ENCODE peak calls at places on chromosomes 12 and 14, in five cellular contexts. F is cardiac muscle cell; K is CD8-positive, alpha-beta T cell; H is CD4-positive, CD25-positive, alpha-beta regulatory T cell; A is stomach. T is an unnamed sample.
A peak's percentile ranks its signal among the peaks of the same experiment; 100 is the strongest.

GRCh38 chr14:104389326-104390220 is 190.0 kb upstream of the C14orf180 start:
- DNase-seq in H (no peak), F (no peak), K (peak; percentile 22), A (peak; percentile 23), T (no peak)

GRCh38 chr12:101552277-101552676 is 42.5 kb upstream of the MYBPC1 start:
- DNase-seq in A (no peak), H (no peak), K (no peak), F (peak; percentile 69), T (no peak)

GRCh38 chr12:41850046-41850445 is 294.6 kb downstream of the GXYLT1 start:
- DNase-seq in K (no peak), A (no peak), H (no peak), F (no peak), T (no peak)

GRCh38 chr12:103093499-103094106 is 136.1 kb downstream of the ASCL1 start:
- DNase-seq in F (no peak), K (no peak), H (no peak), A (peak; percentile 27), T (peak; percentile 98)

GRCh38 chr12:69024413-69024812 is 91.4 kb upstream of the CPM start:
- DNase-seq in K (no peak), A (peak; percentile 71), H (no peak), F (no peak), T (peak; percentile 99)

GRCh38 chr14:21454843-21455550 is 926 bp downstream of the CHD8 start:
- DNase-seq in A (no peak), K (no peak), H (no peak), F (no peak), T (peak; percentile 11)

GRCh38 chr12:60849723-60850122 is 1253.9 kb downstream of the SLC16A7 start:
- DNase-seq in H (no peak), A (no peak), F (no peak), K (no peak), T (no peak)

GRCh38 chr12:1993341-1993740 is 10.9 kb downstream of the DCP1B start:
- DNase-seq in F (peak; percentile 86), K (no peak), A (no peak), H (no peak), T (peak; percentile 21)

GRCh38 chr14:54194501-54194900 is 202.3 kb upstream of the CDKN3 start:
- DNase-seq in K (no peak), F (peak; percentile 55), H (no peak), A (no peak), T (no peak)

GRCh38 chr14:58898655-58899316 is 261.0 kb downstream of the DACT1 start:
- DNase-seq in K (no peak), H (no peak), F (peak; percentile 91), A (no peak), T (no peak)

GRCh38 chr14:102819176-102819628 is 42.0 kb downstream of the TRAF3 start:
- DNase-seq in H (peak; percentile 43), F (no peak), A (peak; percentile 49), K (peak; percentile 34), T (peak; percentile 60)

GRCh38 chr12:89863968-89864367 is 155.3 kb upstream of the ATP2B1 start:
- DNase-seq in K (no peak), A (no peak), H (peak; percentile 6), F (no peak), T (no peak)

GRCh38 chr12:83514372-83514771 is 827.7 kb downstream of the TMTC2 start:
- DNase-seq in F (no peak), H (no peak), A (no peak), K (no peak), T (peak; percentile 28)

GRCh38 chr14:105854600-105855245 is 328.3 kb downstream of the TMEM121 start:
- DNase-seq in H (no peak), A (no peak), F (no peak), K (peak; percentile 6), T (no peak)

GRCh38 chr12:55642275-55643068 is 5.8 kb downstream of the OR10P1 start:
- DNase-seq in K (peak; percentile 20), H (no peak), F (no peak), A (no peak), T (no peak)

GRCh38 chr12:13390381-13390856 is 193.9 kb downstream of the EMP1 start:
- DNase-seq in A (peak; percentile 98), H (no peak), K (no peak), F (peak; percentile 32), T (peak; percentile 97)

GRCh38 chr14:54394596-54394995 is 2.2 kb upstream of the CDKN3 start:
- DNase-seq in K (no peak), H (no peak), A (no peak), F (no peak), T (no peak)

GRCh38 chr14:92670177-92670576 is 78.2 kb downstream of the LGMN start:
- DNase-seq in K (no peak), F (peak; percentile 67), H (no peak), A (no peak), T (peak; percentile 25)

GRCh38 chr12:71938728-71939385 is at the start of gene TPH2:
- DNase-seq in F (peak; percentile 77), H (peak; percentile 5), A (peak; percentile 31), K (peak; percentile 23), T (peak; percentile 14)

GRCh38 chr12:108193922-108194321 is 64.8 kb downstream of the WSCD2 start:
- DNase-seq in K (peak; percentile 17), H (no peak), F (peak; percentile 36), A (no peak), T (peak; percentile 22)

GRCh38 chr14:100523536-100524025 is 63.6 kb downstream of the BEGAIN start:
- DNase-seq in K (peak; percentile 7), A (no peak), F (no peak), H (no peak), T (no peak)

GRCh38 chr12:49422038-49422575 is 54.8 kb downstream of the SPATS2 start:
- DNase-seq in H (no peak), F (no peak), A (no peak), K (no peak), T (no peak)

GRCh38 chr14:90426663-90427062 is 29.8 kb downstream of the CALM1 start:
- DNase-seq in K (no peak), H (no peak), A (peak; percentile 52), F (peak; percentile 90), T (peak; percentile 49)

GRCh38 chr14:67493092-67493717 is 4.7 kb upstream of the TMEM229B start:
- DNase-seq in K (no peak), A (no peak), F (no peak), H (no peak), T (no peak)

GRCh38 chr14:54258382-54258781 is 138.4 kb upstream of the CDKN3 start:
- DNase-seq in K (no peak), A (no peak), H (no peak), F (no peak), T (no peak)

GRCh38 chr12:4252595-4252994 is 21.0 kb upstream of the CCND2 start:
- DNase-seq in H (no peak), F (no peak), A (no peak), K (no peak), T (no peak)

GRCh38 chr12:7501031-7501585 is 2.5 kb downstream of the CD163 start:
- DNase-seq in K (no peak), H (no peak), A (no peak), F (no peak), T (no peak)

GRCh38 chr14:100810861-100811461 is 15.0 kb upstream of the MEG3 start:
- DNase-seq in H (no peak), F (peak; percentile 66), K (no peak), A (no peak), T (no peak)

DNA sequence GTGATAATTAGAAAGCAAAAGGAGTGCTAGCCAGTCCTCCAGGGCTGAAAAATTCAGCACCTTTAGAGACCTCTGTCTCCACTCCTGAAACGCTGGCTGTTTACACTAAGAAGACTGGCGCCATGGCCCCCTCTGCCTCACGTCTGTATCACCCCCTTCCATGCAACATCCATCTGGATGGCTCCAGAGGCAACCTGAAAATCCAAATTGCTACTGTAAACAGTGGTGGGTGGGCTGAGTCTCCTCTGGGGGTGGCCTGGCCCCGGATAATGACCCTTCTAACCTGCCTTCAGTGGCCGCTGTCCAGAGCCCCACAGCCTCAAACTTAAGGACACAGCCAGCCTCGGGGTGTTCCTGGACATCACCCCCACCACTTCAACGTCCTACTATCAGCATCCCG is 1.4 kb downstream of the PRKD1 start:
- DNase-seq in K (no peak), H (no peak), F (peak; percentile 9), A (no peak), T (no peak)
- H3K27ac ChIP-seq in K (no peak overlapping the region), H (no peak overlapping the region), F (peak overlapping the region; percentile 80), A (no peak overlapping the region), T (no peak overlapping the region)

GRCh38 chr12:93315907-93316622 is 61.7 kb upstream of the NUDT4 start:
- DNase-seq in A (no peak), K (no peak), F (peak; percentile 27), H (no peak), T (peak; percentile 26)

GRCh38 chr12:93315385-93315906 is 62.3 kb upstream of the NUDT4 start:
- DNase-seq in A (no peak), H (no peak), F (no peak), K (no peak), T (no peak)

GRCh38 chr12:93316623-93316971 is 61.1 kb upstream of the NUDT4 start:
- DNase-seq in F (no peak), A (no peak), H (no peak), K (no peak), T (no peak)

GRCh38 chr12:93311827-93312226 is 65.9 kb upstream of the NUDT4 start:
- DNase-seq in A (no peak), K (no peak), H (no peak), F (no peak), T (no peak)

DNA sequence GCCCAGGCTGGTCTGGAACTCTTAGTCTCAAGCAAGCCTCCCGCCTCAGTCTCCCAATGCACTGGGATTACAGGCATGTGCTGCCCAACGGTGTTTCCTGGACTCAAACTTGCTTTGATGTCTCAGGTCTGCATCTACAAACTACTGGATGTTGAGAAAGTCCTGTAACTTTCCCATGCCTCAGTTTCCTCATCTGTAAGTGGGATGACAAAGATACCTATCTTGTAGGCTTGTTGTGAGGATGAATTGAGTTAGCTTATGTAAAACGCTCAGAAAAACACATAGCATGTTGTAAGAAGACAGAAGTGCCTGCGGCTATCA is 63.6 kb upstream of the NUDT4 start:
- DNase-seq in A (no peak), K (no peak), H (no peak), F (no peak), T (no peak)
- H3K4me1 ChIP-seq in A (peaks cover 6% of the 10 kb centered on the region), K (no peaks in the 10 kb centered on the region), H (no peaks in the 10 kb centered on the region), F (peaks cover 14% of the 10 kb centered on the region), T (no peaks in the 10 kb centered on the region)

GRCh38 chr12:47874316-47874715 is 30.5 kb downstream of the VDR start:
- DNase-seq in A (no peak), F (no peak), K (no peak), H (no peak), T (peak; percentile 85)
- H3K27ac ChIP-seq in A (no peak overlapping the region), F (no peak overlapping the region), K (no peak overlapping the region), H (no peak overlapping the region), T (peak overlapping the region; percentile 54)

DNA sequence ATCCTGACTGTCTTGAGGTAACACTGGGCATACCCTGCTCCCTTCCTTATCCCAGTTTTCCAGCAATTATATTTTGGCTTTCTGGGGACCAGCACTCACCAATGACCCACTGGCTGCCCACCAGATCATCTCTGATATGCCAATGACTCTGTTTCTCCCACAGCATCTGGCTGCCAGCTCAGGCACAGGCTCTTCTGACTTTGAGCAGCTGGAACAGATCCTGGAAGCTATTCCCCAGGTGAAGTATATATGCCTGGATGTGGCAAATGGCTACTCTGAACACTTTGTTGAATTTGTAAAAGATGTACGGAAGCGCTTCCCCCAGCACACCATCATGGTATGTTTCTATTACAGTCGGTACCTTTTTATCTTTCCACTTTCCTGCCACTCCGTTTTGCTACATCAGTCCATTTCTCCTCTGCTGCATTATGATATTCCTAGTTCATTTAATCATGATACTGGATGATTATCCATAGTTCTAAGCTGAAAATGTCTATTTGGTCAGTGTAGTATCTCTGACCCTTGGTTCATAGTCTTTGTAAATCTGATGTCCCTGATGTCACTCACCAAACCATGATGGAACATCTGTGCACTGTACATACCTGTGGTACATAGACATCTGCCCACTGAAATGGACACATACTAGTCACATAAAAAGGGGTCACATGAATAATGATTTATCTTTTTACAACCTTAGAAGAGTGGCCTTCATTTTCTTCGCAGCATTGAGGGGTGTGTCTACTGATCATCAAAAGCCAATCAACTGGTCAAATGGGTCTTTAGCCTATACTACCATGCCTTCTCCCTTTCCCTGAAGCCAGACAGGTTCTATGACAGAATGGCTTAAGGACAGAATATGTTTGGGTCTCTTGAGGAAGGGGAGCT is 3.3 kb downstream of the GMPR2 start:
- DNase-seq in K (no peak), A (no peak), F (no peak), H (no peak), T (no peak)
- H3K4me1 ChIP-seq in K (peaks cover 48% of the 10 kb centered on the region), A (peaks cover 42% of the 10 kb centered on the region), F (peaks cover 7% of the 10 kb centered on the region), H (peaks cover 46% of the 10 kb centered on the region), T (no peaks in the 10 kb centered on the region)